ENCODE peak calls at places on chromosomes 11 and 22, in ten cellular contexts. J is IMR-90, E is body of pancreas, O is heart left ventricle, B is colonic mucosa, S is tibial artery, Q is H7, C is BJ, U is K562, R is neural progenitor cell. P is an unnamed sample.

GRCh38 chr22:36237462-36238347 is 1.6 kb downstream of the APOL2 start:
- DNase-seq in B (no peak), Q (no peak), C (no peak), U (no peak), E (no peak), S (no peak), J (no peak), O (no peak), R (no peak), P (no peak)

GRCh38 chr11:14112721-14113120 is 150.2 kb downstream of the SPON1 start:
- DNase-seq in B (no peak), R (no peak), U (no peak), Q (no peak), O (no peak), C (no peak), S (no peak), E (no peak), J (no peak), P (no peak)

GRCh38 chr11:65958774-65959420 is 2.6 kb upstream of the SART1 start:
- DNase-seq in O (no peak), U (no peak), S (no peak), R (no peak), Q (peak), B (no peak), C (no peak), J (no peak), E (no peak), P (no peak)

GRCh38 chr11:11065396-11065795 is 207.5 kb upstream of the ZBED5 start:
- DNase-seq in S (no peak), C (no peak), J (no peak), U (no peak), R (no peak), Q (peak), O (no peak), E (no peak), B (no peak), P (no peak)

GRCh38 chr11:125225401-125225800 is 60.9 kb downstream of the PKNOX2 start:
- DNase-seq in B (no peak), E (no peak), U (no peak), R (no peak), Q (no peak), S (no peak), O (no peak), C (no peak), J (no peak), P (no peak)

GRCh38 chr11:130455493-130456127 is 7.2 kb downstream of the ADAMTS15 start:
- DNase-seq in U (no peak), J (no peak), O (no peak), C (no peak), R (no peak), Q (no peak), B (peak), S (no peak), E (no peak), P (no peak)

GRCh38 chr11:108518581-108518980 is 20.4 kb upstream of the POGLUT3 start:
- DNase-seq in E (no peak), C (no peak), O (no peak), R (no peak), J (no peak), B (no peak), Q (no peak), S (no peak), U (no peak), P (no peak)

GRCh38 chr11:122248939-122249338 is 132.9 kb upstream of the BLID start:
- DNase-seq in J (peak), S (no peak), Q (no peak), B (no peak), C (no peak), R (no peak), E (no peak), O (no peak), U (no peak), P (peak)

GRCh38 chr11:86980397-86980796 is 25.2 kb upstream of the FZD4 start:
- DNase-seq in R (no peak), E (no peak), J (no peak), C (no peak), O (no peak), U (no peak), S (no peak), B (no peak), Q (no peak), P (no peak)

GRCh38 chr11:111602865-111603632 is 800 bp downstream of the SIK2 start:
- DNase-seq in J (peak), B (peak), U (peak), O (peak), S (no peak), C (no peak), Q (peak), E (peak), R (peak), P (peak)

GRCh38 chr11:67663515-67664212 is 10.8 kb downstream of the ALDH3B2 start:
- DNase-seq in C (no peak), E (no peak), O (no peak), J (no peak), Q (peak), B (no peak), S (no peak), U (no peak), R (no peak), P (no peak)
- H3K4me3 ChIP-seq in C (no peak), E (no peak), O (no peak), J (no peak), Q (no peak), B (no peak), S (no peak), U (no peak), R (no peak), P (no peak)

DNA sequence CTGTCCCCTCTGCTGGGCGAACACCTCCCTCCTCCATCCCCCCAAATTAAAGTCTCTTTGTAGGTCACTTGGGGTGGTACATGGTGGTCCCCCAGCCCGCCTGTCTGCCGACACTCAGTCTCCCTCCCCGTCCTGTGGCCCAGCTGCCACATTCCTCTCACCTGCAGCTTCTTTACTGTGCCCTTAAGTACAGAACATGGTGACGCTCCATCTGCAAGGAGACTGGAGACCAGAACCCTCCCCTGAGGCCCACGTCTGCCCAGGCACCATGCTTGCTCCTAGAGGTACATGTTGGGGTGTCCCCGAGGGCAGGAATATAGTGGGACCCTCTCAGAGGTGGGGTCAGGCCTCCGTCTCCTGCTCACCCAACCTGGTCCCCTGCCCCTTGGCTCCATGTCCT is 5.6 kb upstream of the EHD1 start:
- DNase-seq in O (no peak), Q (no peak), C (no peak), E (no peak), R (no peak), J (no peak), U (no peak), S (no peak), B (no peak), P (no peak)
- H3K4me3 ChIP-seq in O (no peak), Q (no peak), C (no peak), E (no peak), R (no peak), J (no peak), U (no peak), S (no peak), B (no peak), P (no peak)

DNA sequence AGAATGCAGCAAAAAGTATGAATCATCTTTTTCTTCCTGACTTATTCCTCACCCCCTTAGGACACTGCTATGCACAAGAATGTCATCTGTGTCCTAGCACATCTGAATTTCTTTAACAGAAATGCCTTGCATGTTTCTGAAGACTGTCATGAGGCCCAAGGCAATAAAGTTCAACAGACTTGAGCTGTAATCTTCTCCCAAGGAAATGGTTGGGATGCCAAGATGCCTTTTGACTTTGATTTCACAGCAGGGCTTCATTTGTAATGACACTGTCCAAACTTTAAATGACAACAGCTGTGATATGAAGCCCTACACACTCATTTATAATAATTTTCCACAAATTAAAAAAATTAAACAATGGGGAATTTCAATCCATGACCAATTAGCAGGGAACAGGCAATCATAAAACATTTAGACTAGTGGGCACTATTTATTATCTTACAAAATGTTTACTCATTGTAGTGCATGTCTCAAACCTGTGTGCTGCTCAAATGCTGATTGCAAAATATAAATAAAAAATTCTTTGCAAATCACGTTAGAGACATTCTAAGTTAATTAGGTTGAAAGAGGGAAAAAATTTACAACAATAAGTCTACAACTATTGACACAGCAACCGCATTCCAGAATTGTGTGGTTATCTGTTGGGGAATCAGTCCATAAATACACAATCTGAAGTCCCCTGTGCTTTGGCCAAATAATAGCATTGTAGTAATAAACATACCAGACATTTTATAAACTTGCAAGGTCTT is 242.3 kb downstream of the SWAP70 start:
- DNase-seq in O (no peak), Q (peak), U (no peak), J (peak), B (no peak), E (no peak), S (no peak), C (peak), R (peak), P (peak)
- H3K4me3 ChIP-seq in O (no peak), Q (no peak), U (no peak), J (no peak), B (no peak), E (no peak), S (no peak), C (no peak), R (no peak), P (no peak)

GRCh38 chr11:73612601-73613137 is 14.8 kb upstream of the FAM168A start:
- DNase-seq in S (no peak), O (no peak), U (no peak), B (no peak), J (peak), C (no peak), Q (no peak), R (no peak), E (no peak), P (peak)
- H3K4me3 ChIP-seq in S (no peak), O (no peak), U (no peak), B (no peak), J (no peak), C (no peak), Q (no peak), R (no peak), E (no peak), P (no peak)

DNA sequence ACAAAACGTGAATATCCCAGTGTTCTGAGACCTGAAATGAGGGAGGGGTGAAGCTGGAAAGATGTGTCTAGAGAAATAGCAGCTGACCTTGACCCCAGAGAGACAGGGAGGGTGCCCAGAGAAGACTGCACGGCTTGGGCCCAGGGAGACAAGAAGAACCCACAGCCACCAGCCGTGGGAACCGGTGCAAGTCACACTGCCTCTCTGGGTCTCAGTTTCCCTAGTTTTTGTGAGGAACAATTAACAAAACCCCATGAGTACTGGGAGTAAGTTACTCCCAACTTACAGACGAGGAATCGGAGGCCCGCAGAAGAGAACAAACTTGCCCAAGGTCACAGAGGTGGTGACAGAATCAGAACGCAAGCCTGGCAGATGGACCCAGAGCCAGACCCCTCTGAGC is 19.2 kb downstream of the TNKS1BP1 start:
- DNase-seq in R (no peak), U (no peak), C (no peak), B (no peak), O (no peak), E (no peak), Q (peak), J (no peak), S (no peak), P (no peak)
- H3K4me3 ChIP-seq in R (no peak), U (no peak), C (no peak), B (no peak), O (no peak), E (no peak), Q (no peak), J (no peak), S (no peak), P (no peak)

DNA sequence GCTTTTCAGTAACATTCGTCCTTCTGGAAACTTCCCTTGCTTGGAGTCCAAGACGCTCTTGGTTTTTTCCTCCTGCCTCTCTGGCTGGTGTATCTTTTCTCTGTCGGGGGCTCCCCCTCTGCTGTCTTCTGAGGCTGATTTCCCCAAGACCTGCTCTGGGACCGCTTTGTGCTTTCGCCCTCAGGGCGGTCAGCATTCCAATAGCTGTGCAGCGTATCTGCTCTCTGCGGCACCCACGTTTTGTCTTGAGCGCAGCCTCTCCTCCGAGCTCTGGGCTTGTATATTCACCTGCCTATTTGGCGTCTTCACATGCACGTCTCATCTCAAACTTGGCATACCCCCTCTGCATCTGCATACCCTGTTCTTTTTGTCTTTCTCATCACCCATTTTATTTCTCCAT is 2.4 kb downstream of the GTSE1 start:
- DNase-seq in E (no peak), O (no peak), C (no peak), B (no peak), J (no peak), Q (no peak), S (no peak), R (no peak), U (no peak), P (no peak)
- H3K4me3 ChIP-seq in E (no peak), O (no peak), C (no peak), B (no peak), J (no peak), Q (no peak), S (no peak), R (no peak), U (no peak), P (no peak)

P was measured in bronchial epithelial cell.